ENCODE peak calls at places on chromosomes 6 and 20, in seven cellular contexts. X is fibroblast of pulmonary artery, R is lower leg skin, Z is HCT116, W is stomach, B is heart left ventricle, C is A673. M is an unnamed sample.
A peak's percentile ranks its signal among the peaks of the same experiment; 100 is the strongest.

GRCh38 chr6:34248198-34248726 is 544 bp downstream of the SMIM29 start:
- DNase-seq in B (peak; percentile 70), Z (no peak), C (no peak), X (no peak), W (peak; percentile 52), R (peak; percentile 94), M (no peak)

GRCh38 chr6:139590206-139590605 is 215.8 kb upstream of the CITED2 start:
- DNase-seq in R (no peak), Z (no peak), C (no peak), X (no peak), B (no peak), W (peak; percentile 53), M (no peak)

GRCh38 chr20:34825530-34826362 is at the start of gene NCOA6:
- DNase-seq in X (peak; percentile 86), R (peak; percentile 97), W (peak; percentile 90), Z (peak; percentile 50), C (peak; percentile 88), B (peak; percentile 92), M (peak; percentile 87)

GRCh38 chr6:73079978-73080377 is 145.3 kb downstream of the KHDC1L start:
- DNase-seq in C (no peak), Z (no peak), W (no peak), B (no peak), X (no peak), R (no peak), M (no peak)

GRCh38 chr6:117270121-117270959 is 5.0 kb downstream of the VGLL2 start:
- DNase-seq in W (no peak), R (no peak), X (no peak), Z (no peak), C (peak; percentile 5), B (no peak), M (peak; percentile 42)

GRCh38 chr6:39642300-39642699 is 82.9 kb downstream of the KIF6 start:
- DNase-seq in X (no peak), B (no peak), W (no peak), R (no peak), Z (no peak), C (no peak), M (peak; percentile 4)

GRCh38 chr20:45359406-45360148 is 3.4 kb upstream of the SYS1 start:
- DNase-seq in B (no peak), Z (no peak), R (peak; percentile 68), W (peak; percentile 53), X (peak; percentile 85), C (no peak), M (peak; percentile 87)

GRCh38 chr6:29531668-29532067 is 27.9 kb downstream of the UBD start:
- DNase-seq in R (no peak), Z (no peak), X (no peak), B (no peak), W (no peak), C (no peak), M (peak; percentile 34)

GRCh38 chr20:23629017-23629541 is 8.7 kb downstream of the CST3 start:
- DNase-seq in W (peak; percentile 70), B (peak; percentile 52), C (no peak), R (no peak), Z (peak; percentile 74), X (peak; percentile 92), M (peak; percentile 97)

GRCh38 chr20:47311211-47311610 is 45.3 kb downstream of the ZMYND8 start:
- DNase-seq in B (no peak), X (no peak), Z (no peak), R (no peak), W (no peak), C (no peak), M (no peak)

GRCh38 chr6:2666906-2667575 is 83.7 kb downstream of the MYLK4 start:
- DNase-seq in B (no peak), Z (no peak), W (no peak), X (no peak), C (no peak), R (no peak), M (no peak)

GRCh38 chr20:31721408-31722332 is 998 bp downstream of the BCL2L1 start:
- DNase-seq in C (no peak), W (peak; percentile 43), R (peak; percentile 89), B (peak; percentile 33), Z (no peak), X (no peak), M (no peak)

DNA sequence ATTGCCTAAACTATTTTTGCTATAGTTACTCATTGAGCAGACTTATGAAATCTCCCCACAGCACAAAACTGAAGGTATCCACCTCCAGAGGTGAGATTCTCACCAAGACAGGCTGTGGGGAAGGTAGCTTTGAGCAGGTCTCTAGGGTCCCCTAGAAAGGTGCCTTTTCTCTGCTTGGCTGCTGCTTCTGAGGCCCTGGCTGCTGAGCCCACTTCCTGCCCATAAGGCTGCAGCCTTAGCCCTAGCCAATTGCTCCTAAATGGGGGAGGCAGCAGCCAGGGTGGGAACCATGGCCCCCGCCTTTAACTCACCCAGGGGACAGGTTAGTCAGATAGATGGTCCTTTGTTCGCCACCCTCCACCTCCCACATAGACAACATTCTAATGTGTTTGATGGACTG is 3.6 kb downstream of the NT5E start:
- DNase-seq in X (no peak), Z (no peak), R (no peak), B (no peak), W (no peak), C (no peak), M (no peak)
- H3K4me3 ChIP-seq in X (no peak overlapping the region), Z (no peak overlapping the region), R (no peak overlapping the region), B (no peak overlapping the region), W (no peak overlapping the region), C (no peak overlapping the region), M (no peak overlapping the region)

GRCh38 chr20:60453847-60454246 is 495.6 kb downstream of the CDH26 start:
- DNase-seq in W (no peak), C (no peak), X (no peak), B (no peak), Z (no peak), R (no peak), M (no peak)
- TF ChIP-seq CTCF in W (no peak), C (no peak), X (no peak), B (no peak), Z (no peak), R (no peak), M (no peak)

GRCh38 chr20:3042621-3043020 is 801 bp upstream of the GNRH2 start:
- DNase-seq in B (peak; percentile 71), C (no peak), X (no peak), Z (no peak), W (no peak), R (no peak), M (no peak)

GRCh38 chr20:3043381-3043780 is at the start of gene GNRH2:
- DNase-seq in R (no peak), X (no peak), C (no peak), Z (no peak), W (no peak), B (no peak), M (no peak)

GRCh38 chr20:3044336-3044965 is 1.0 kb downstream of the GNRH2 start:
- DNase-seq in B (no peak), Z (no peak), R (no peak), C (no peak), X (no peak), W (no peak), M (no peak)

GRCh38 chr20:3040086-3040485 is 3.3 kb upstream of the GNRH2 start:
- DNase-seq in B (no peak), C (no peak), Z (no peak), W (no peak), R (no peak), X (no peak), M (no peak)

GRCh38 chr20:3041818-3042504 is 1.5 kb upstream of the GNRH2 start:
- DNase-seq in W (no peak), X (peak; percentile 28), B (no peak), R (no peak), Z (no peak), C (no peak), M (peak; percentile 14)
- H3K4me3 ChIP-seq in W (peak overlapping the region; percentile 11), X (no peak overlapping the region), B (no peak overlapping the region), R (no peak overlapping the region), Z (no peak overlapping the region), C (no peak overlapping the region), M (no peak overlapping the region)

GRCh38 chr20:546353-546752 is 2.8 kb upstream of the CSNK2A1 start:
- DNase-seq in B (no peak), W (no peak), C (no peak), Z (no peak), R (no peak), X (no peak), M (no peak)

GRCh38 chr20:544153-544725 is 649 bp upstream of the CSNK2A1 start:
- DNase-seq in W (no peak), B (no peak), X (no peak), Z (no peak), R (no peak), C (no peak), M (no peak)

GRCh38 chr20:547394-547793 is 3.8 kb upstream of the CSNK2A1 start:
- DNase-seq in R (no peak), C (no peak), W (no peak), Z (no peak), B (no peak), X (no peak), M (no peak)

GRCh38 chr20:550611-551010 is 7.0 kb upstream of the CSNK2A1 start:
- DNase-seq in B (no peak), X (no peak), R (no peak), C (no peak), W (no peak), Z (no peak), M (no peak)

GRCh38 chr20:549720-550496 is 6.3 kb upstream of the CSNK2A1 start:
- DNase-seq in B (no peak), C (no peak), W (no peak), Z (no peak), R (no peak), X (no peak), M (no peak)
- TF ChIP-seq CTCF in B (no peak), C (no peak), W (no peak), Z (no peak), R (no peak), X (no peak), M (no peak)

GRCh38 chr6:148516116-148517016 is 173.7 kb downstream of the SASH1 start:
- DNase-seq in Z (no peak), W (no peak), B (no peak), R (no peak), C (no peak), X (no peak), M (peak; percentile 73)

GRCh38 chr6:148513145-148514071 is 170.8 kb downstream of the SASH1 start:
- DNase-seq in X (peak; percentile 60), C (no peak), R (no peak), B (peak; percentile 65), W (no peak), Z (no peak), M (no peak)

GRCh38 chr6:148509789-148510581 is 167.3 kb downstream of the SASH1 start:
- DNase-seq in C (peak; percentile 92), Z (no peak), R (peak; percentile 96), W (no peak), B (peak; percentile 49), X (peak; percentile 97), M (peak; percentile 68)

GRCh38 chr6:148517518-148517917 is 174.9 kb downstream of the SASH1 start:
- DNase-seq in X (no peak), W (no peak), Z (no peak), B (no peak), C (no peak), R (no peak), M (no peak)

GRCh38 chr6:148514091-148514850 is 171.6 kb downstream of the SASH1 start:
- DNase-seq in B (no peak), Z (no peak), C (no peak), W (no peak), R (no peak), X (no peak), M (no peak)
- H3K4me3 ChIP-seq in B (no peak overlapping the region), Z (no peak overlapping the region), C (no peak overlapping the region), W (no peak overlapping the region), R (no peak overlapping the region), X (no peak overlapping the region), M (no peak overlapping the region)

GRCh38 chr20:63641792-63642517 is 11.3 kb downstream of the STMN3 start:
- DNase-seq in R (peak; percentile 95), W (peak; percentile 94), B (peak; percentile 90), X (peak; percentile 80), Z (peak; percentile 79), C (peak; percentile 83), M (peak; percentile 93)
- TF ChIP-seq CTCF in R (peak; percentile 12), W (peak; percentile 66), B (peak; percentile 18), X (no peak), Z (peak; percentile 52), C (peak; percentile 30), M (peak; percentile 43)

M was measured in epithelial cell of esophagus.